ENCODE peak calls at places on chromosome 15, in four cellular contexts. S is CD8-positive, alpha-beta T cell; B is fibroblast of the aortic adventitia; O is spleen. Y is an unnamed sample.

GRCh38 chr15:93941687-93942086 is 289.7 kb upstream of the MCTP2 start:
- DNase-seq in S (no peak), B (no peak), O (no peak), Y (no peak)

GRCh38 chr15:96896766-96897165 is 566.3 kb downstream of the NR2F2 start:
- DNase-seq in S (no peak), B (no peak), O (no peak), Y (no peak)

GRCh38 chr15:88604381-88604951 is 16.7 kb upstream of the AEN start:
- DNase-seq in S (no peak), B (no peak), O (no peak), Y (no peak)

GRCh38 chr15:26887926-26888666 is 21.2 kb downstream of the GABRA5 start:
- DNase-seq in S (no peak), B (no peak), O (no peak), Y (no peak)

GRCh38 chr15:33169625-33170024 is 24.9 kb downstream of the FMN1 start:
- DNase-seq in S (no peak), B (no peak), O (no peak), Y (no peak)

GRCh38 chr15:68042156-68042854 is 11.8 kb upstream of the PIAS1 start:
- DNase-seq in S (no peak), B (no peak), O (no peak), Y (no peak)

GRCh38 chr15:73952171-73952912 is 26.1 kb downstream of the LOXL1 start:
- DNase-seq in S (no peak), B (no peak), O (peak; percentile 70), Y (no peak)

GRCh38 chr15:48710952-48711495 is 65.5 kb upstream of the FBN1 start:
- DNase-seq in S (no peak), B (no peak), O (no peak), Y (no peak)

GRCh38 chr15:98799461-98799971 is 151.2 kb downstream of the IGF1R start:
- DNase-seq in S (no peak), B (peak; percentile 27), O (no peak), Y (no peak)

GRCh38 chr15:63322541-63322940 is 45.1 kb downstream of the APH1B start:
- DNase-seq in S (no peak), B (peak; percentile 32), O (no peak), Y (no peak)

GRCh38 chr15:94119215-94119815 is 112.0 kb upstream of the MCTP2 start:
- DNase-seq in S (no peak), B (peak; percentile 31), O (no peak), Y (no peak)

GRCh38 chr15:64521201-64521600 is 60.8 kb downstream of the ZNF609 start:
- DNase-seq in S (no peak), B (peak; percentile 48), O (no peak), Y (no peak)

GRCh38 chr15:43230640-43231115 is 9.9 kb upstream of the EPB42 start:
- DNase-seq in S (no peak), B (peak; percentile 55), O (no peak), Y (no peak)

DNA sequence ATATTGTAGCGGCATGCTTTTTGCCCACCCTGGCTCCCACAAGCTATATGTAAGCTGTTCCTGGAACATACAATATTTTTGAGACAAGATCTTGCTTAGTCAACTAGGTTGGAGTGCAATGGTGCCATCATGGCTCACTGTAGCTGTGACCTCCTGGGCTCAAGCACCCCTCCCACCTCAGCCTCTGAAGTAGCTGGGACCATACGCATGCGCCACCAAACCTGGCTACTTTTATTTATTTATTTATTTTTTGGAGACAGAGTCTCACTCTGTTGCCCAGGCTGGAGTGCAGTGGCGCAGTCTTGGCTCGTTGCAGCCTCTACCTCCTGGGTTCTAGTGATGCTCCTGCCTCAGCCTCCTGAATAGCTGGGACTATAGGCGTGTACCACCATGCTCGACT is 6.7 kb upstream of the SQOR start:
- DNase-seq in S (no peak), B (no peak), O (no peak), Y (no peak)
- TF ChIP-seq CTCF in S (no peak), B (no peak), O (no peak), Y (no peak)

GRCh38 chr15:39582977-39583585 is 2.2 kb downstream of the THBS1 start:
- DNase-seq in S (no peak), B (peak; percentile 41), O (no peak), Y (no peak)

GRCh38 chr15:39582286-39582976 is 1.6 kb downstream of the THBS1 start:
- DNase-seq in S (no peak), B (peak; percentile 47), O (no peak), Y (no peak)

GRCh38 chr15:39584266-39584659 is 3.4 kb downstream of the THBS1 start:
- DNase-seq in S (no peak), B (no peak), O (no peak), Y (no peak)

GRCh38 chr15:39584662-39585393 is 3.9 kb downstream of the THBS1 start:
- DNase-seq in S (no peak), B (peak; percentile 34), O (no peak), Y (no peak)

DNA sequence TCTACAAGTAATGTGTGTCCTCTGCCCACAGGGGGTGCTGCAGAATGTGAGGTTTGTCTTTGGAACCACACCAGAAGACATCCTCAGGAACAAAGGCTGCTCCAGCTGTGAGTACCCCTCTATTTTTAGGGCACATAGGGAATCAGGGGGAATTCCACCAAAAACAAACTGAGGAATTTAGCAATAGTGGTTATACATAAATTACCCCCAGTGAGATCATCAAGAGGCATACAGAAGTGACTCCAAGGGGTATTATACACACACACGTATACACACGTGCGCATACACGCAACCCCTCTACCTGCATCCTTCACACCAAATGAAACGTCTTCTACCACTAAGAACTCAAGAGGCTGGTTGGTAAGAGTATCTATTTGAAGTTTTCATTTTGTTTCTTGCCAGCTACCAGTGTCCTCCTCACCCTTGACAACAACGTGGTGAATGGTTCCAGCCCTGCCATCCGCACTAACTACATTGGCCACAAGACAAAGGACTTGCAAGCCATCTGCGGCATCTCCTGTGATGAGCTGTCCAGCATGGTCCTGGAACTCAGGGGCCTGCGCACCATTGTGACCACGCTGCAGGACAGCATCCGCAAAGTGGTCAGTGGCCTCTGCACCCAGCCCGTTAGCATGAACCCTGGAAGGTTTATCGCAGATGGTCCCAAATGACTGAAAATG is 2.8 kb downstream of the THBS1 start:
- DNase-seq in S (no peak), B (peak; percentile 65), O (no peak), Y (peak; percentile 37)
- TF ChIP-seq CTCF in S (peak; percentile 21), B (peak; percentile 50), O (no peak), Y (peak; percentile 36)

GRCh38 chr15:89971592-89971997 is 29.5 kb upstream of the ZNF710 start:
- DNase-seq in S (peak; percentile 56), B (peak; percentile 48), O (no peak), Y (peak; percentile 73)
- TF ChIP-seq CTCF in S (peak; percentile 41), B (peak; percentile 63), O (peak; percentile 52), Y (peak; percentile 51)

GRCh38 chr15:78415284-78415683 is 22.7 kb upstream of the IREB2 start:
- DNase-seq in S (no peak), B (peak; percentile 52), O (no peak), Y (no peak)
- TF ChIP-seq CTCF in S (no peak), B (peak; percentile 45), O (no peak), Y (no peak)

GRCh38 chr15:95825198-95825597 is 505.3 kb upstream of the NR2F2 start:
- DNase-seq in S (no peak), B (no peak), O (no peak), Y (no peak)

GRCh38 chr15:95825672-95826387 is 504.7 kb upstream of the NR2F2 start:
- DNase-seq in S (no peak), B (no peak), O (no peak), Y (no peak)

GRCh38 chr15:95826388-95826781 is 504.1 kb upstream of the NR2F2 start:
- DNase-seq in S (no peak), B (no peak), O (no peak), Y (no peak)

GRCh38 chr15:95829062-95829461 is 501.4 kb upstream of the NR2F2 start:
- DNase-seq in S (no peak), B (no peak), O (no peak), Y (no peak)

GRCh38 chr15:95826831-95827230 is 503.7 kb upstream of the NR2F2 start:
- DNase-seq in S (no peak), B (no peak), O (no peak), Y (no peak)
- TF ChIP-seq CTCF in S (no peak), B (no peak), O (no peak), Y (no peak)

DNA sequence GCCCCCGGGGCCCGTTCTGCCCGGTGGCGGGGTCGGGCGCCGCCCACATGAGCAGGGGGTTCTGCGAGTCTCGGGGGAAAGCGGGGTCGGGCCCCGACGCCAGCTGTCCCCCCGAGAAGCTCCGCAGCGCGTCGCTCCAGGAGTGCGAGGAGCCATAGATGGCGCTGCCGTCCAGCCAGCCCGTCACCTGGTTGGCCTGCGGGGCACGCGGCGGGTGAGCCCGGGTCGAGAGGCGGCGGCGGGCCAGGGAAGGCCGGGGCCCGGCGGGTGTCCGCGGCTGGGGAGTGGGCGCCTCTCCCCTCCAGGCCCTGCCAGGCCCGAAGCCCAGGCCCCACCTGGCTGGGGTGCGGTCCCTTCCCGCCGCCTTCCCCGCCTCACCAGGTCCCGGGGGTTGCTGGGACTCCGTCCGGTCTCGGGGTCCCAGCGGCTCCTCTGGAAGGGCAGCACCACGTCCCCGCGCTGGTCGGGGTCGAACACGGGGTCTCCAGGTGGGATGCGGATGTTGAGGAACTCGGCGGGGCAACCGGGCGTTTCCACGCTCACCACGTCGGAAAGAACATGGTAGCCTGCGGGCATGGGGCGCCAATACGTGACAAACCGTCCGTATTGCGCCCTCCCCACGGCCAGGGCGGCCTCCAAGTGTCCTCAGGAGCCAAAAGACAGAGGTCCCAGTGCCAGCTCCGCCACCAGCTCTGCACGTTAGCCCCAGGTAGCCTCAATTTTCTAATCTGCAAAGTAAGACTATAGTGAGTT is 2.4 kb downstream of the DUOX2 start:
- DNase-seq in S (no peak), B (no peak), O (no peak), Y (no peak)
- TF ChIP-seq CTCF in S (no peak), B (no peak), O (no peak), Y (no peak)

DNA sequence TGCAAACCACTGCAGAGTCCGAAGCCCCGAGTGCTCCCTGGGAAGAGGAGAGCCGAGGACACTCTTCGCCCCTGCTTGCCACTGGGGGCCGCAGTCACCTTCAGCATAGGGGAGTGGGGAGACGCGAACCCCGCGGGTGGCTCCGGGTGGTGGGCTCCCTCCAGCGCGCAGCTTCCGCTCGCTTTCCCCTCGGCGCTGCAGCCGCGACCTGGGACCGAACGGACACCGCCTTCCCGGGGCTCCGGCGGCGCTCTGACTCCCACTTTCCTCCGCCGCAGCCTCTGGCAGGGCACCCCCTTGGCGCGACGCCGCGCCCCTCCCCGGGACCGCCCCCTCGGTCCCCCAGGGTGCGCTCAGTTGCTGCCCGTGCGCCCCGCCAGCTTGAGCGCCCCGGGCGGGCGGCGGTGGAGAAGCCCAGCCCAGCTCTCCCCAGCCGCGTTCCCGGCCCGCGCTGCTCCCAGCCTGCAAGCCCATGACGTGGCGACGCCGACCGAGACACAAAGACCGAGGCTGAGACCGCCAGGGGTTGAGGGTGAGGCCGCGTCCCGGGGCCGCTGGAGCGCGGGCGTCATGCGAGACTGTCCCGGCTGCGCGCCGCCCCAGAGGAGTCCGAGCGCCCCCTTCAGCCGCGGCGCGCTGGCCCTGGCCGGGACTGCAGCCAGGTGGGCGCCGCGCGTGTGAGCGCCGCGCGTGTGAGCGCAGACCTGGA is at the start of gene MINAR1:
- DNase-seq in S (no peak), B (peak; percentile 33), O (no peak), Y (peak; percentile 29)
- TF ChIP-seq CTCF in S (no peak), B (no peak), O (no peak), Y (no peak)

GRCh38 chr15:45187578-45187893 is 230 bp downstream of the SHF start:
- DNase-seq in S (no peak), B (no peak), O (no peak), Y (no peak)
- TF ChIP-seq CTCF in S (no peak), B (no peak), O (no peak), Y (no peak)

DNA sequence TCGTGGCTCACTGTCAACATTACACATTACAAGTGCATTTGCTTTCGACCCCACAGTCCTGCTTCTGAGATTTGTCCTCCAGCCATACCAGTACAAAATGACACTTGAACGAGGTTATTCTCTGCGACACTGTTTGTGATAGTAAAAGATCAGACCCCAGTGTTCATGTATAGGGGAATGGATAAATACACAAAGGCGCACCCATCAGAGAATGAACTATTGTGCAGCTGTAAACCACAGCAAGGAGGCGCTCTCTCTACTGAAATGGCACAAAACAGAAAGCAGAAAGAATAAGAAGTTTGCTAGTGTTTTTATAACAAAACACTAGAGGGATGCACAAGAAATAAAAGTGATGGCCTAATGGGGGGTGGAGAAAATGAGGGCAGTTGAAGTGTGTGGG is 4.9 kb upstream of the CHSY1 start:
- DNase-seq in S (no peak), B (no peak), O (no peak), Y (no peak)
- TF ChIP-seq CTCF in S (no peak), B (peak; percentile 33), O (no peak), Y (peak; percentile 53)

Y was measured in GM10248.